ENCODE peak calls at places on chromosomes 11 and 22, in six cellular contexts. S is spleen, M is osteoblast, A is body of pancreas, H is AG09309, E is pancreas. J is an unnamed sample.

GRCh38 chr11:29321293-29322132 is 695.3 kb downstream of the KCNA4 start:
- DNase-seq in H (no peak), E (no peak), S (no peak), A (no peak), M (no peak), J (peak)

GRCh38 chr11:108983621-108984020 is 318.8 kb downstream of the DDX10 start:
- DNase-seq in M (no peak), H (no peak), E (no peak), A (no peak), S (no peak), J (no peak)

GRCh38 chr11:10042699-10043098 is 251.3 kb downstream of the SBF2 start:
- DNase-seq in S (no peak), E (no peak), H (no peak), M (no peak), A (no peak), J (no peak)

GRCh38 chr11:3111919-3112690 is 53.0 kb downstream of the OSBPL5 start:
- DNase-seq in E (no peak), H (peak), S (no peak), A (no peak), M (no peak), J (no peak)

GRCh38 chr11:75142714-75143419 is 8.0 kb upstream of the SLCO2B1 start:
- DNase-seq in M (peak), S (peak), A (no peak), H (peak), E (no peak), J (peak)

GRCh38 chr22:24807284-24807950 is 1.4 kb downstream of the SGSM1 start:
- DNase-seq in S (no peak), A (no peak), M (peak), E (no peak), H (no peak), J (no peak)

GRCh38 chr11:62142921-62143320 is 19.1 kb downstream of the INCENP start:
- DNase-seq in S (peak), A (no peak), E (peak), H (no peak), M (peak), J (no peak)

GRCh38 chr22:20009018-20009482 is 7.6 kb downstream of the ARVCF start:
- DNase-seq in M (peak), S (peak), A (no peak), E (peak), H (no peak), J (no peak)

GRCh38 chr11:30603357-30603756 is 17.2 kb upstream of the MPPED2 start:
- DNase-seq in M (no peak), E (no peak), H (no peak), A (no peak), S (no peak), J (no peak)

GRCh38 chr11:76265771-76266241 is 59.5 kb upstream of the WNT11 start:
- DNase-seq in M (peak), H (no peak), A (no peak), E (no peak), S (no peak), J (peak)

GRCh38 chr22:45312415-45312814 is 2.7 kb downstream of the FAM118A start:
- DNase-seq in S (no peak), H (no peak), E (no peak), A (no peak), M (no peak), J (no peak)

GRCh38 chr11:28820296-28820989 is 712.3 kb downstream of the METTL15 start:
- DNase-seq in S (no peak), H (no peak), M (no peak), A (no peak), E (no peak), J (peak)

GRCh38 chr11:63564785-63565350 is 1.7 kb upstream of the PLAAT2 start:
- DNase-seq in E (peak), M (no peak), A (no peak), H (no peak), S (no peak), J (no peak)

GRCh38 chr11:81644239-81644840 is 1089.3 kb downstream of the FAM181B start:
- DNase-seq in S (no peak), A (no peak), M (peak), E (no peak), H (peak), J (peak)

GRCh38 chr22:38075961-38076360 is 8.0 kb downstream of the SLC16A8 start:
- DNase-seq in A (no peak), M (peak), H (no peak), E (no peak), S (no peak), J (no peak)

GRCh38 chr11:10301656-10302293 is 3.1 kb upstream of the ADM start:
- DNase-seq in A (no peak), S (no peak), H (no peak), M (no peak), E (no peak), J (peak)

GRCh38 chr11:67163006-67163405 is 43.9 kb downstream of the KDM2A start:
- DNase-seq in H (no peak), E (no peak), M (no peak), S (no peak), A (no peak), J (no peak)

GRCh38 chr11:130801287-130802146 is 114.8 kb downstream of the SNX19 start:
- DNase-seq in M (no peak), A (no peak), S (no peak), E (no peak), H (peak), J (peak)

GRCh38 chr11:32821917-32822560 is 7.7 kb upstream of the PRRG4 start:
- DNase-seq in H (no peak), A (no peak), M (no peak), E (no peak), S (no peak), J (no peak)

GRCh38 chr11:105000797-105001196 is 22.2 kb downstream of the CASP5 start:
- DNase-seq in M (no peak), E (no peak), H (no peak), S (peak), A (peak), J (no peak)

GRCh38 chr11:122319842-122320555 is 204.0 kb upstream of the BLID start:
- DNase-seq in E (no peak), H (no peak), A (no peak), M (no peak), S (no peak), J (peak)

GRCh38 chr11:108368134-108368533 is 99.2 kb downstream of the C11orf65 start:
- DNase-seq in E (no peak), S (no peak), H (no peak), A (no peak), M (no peak), J (peak)

GRCh38 chr11:129248618-129249017 is 56.5 kb upstream of the ARHGAP32 start:
- DNase-seq in M (peak), S (no peak), A (no peak), H (peak), E (no peak), J (peak)

GRCh38 chr11:68377389-68377795 is 65.0 kb downstream of the LRP5 start:
- DNase-seq in M (peak), S (no peak), E (no peak), H (no peak), A (no peak), J (no peak)

GRCh38 chr11:75697906-75698563 is 19.6 kb upstream of the MOGAT2 start:
- DNase-seq in S (no peak), H (no peak), A (no peak), E (no peak), M (no peak), J (no peak)

GRCh38 chr22:29030016-29030617 is 31.5 kb downstream of the C22orf31 start:
- DNase-seq in M (no peak), A (peak), S (no peak), E (no peak), H (peak), J (peak)

GRCh38 chr22:29030618-29031235 is 30.9 kb downstream of the C22orf31 start:
- DNase-seq in S (peak), M (peak), A (peak), H (peak), E (peak), J (peak)

GRCh38 chr22:29031236-29031982 is 30.2 kb downstream of the C22orf31 start:
- DNase-seq in H (peak), M (peak), E (peak), A (peak), S (no peak), J (peak)

GRCh38 chr22:29032584-29032983 is 29.0 kb downstream of the C22orf31 start:
- DNase-seq in H (no peak), A (peak), E (no peak), S (no peak), M (no peak), J (peak)

DNA sequence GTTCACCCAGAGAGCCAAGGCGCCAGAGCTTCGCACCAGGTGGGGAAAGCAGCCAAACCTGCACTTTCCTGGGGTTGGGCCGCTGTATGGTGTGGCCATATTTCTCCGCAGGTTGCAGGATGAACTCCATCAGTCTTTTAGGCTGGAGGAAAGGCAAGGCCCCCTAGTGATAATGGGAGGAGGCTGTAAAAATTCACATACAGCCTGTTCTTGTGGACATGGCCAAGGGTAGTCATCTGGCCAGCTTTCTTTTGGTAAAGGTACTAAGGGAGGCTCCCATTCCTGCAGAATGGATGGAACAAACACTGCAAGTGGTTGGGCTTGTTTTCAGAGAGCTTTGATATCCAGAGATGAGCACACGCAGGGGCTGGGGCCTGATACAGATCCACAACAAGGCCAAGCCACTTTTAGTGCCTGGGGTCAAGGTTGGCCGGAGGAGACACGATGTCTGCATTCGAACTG is 29.6 kb downstream of the C22orf31 start:
- DNase-seq in E (no peak), A (peak), M (no peak), H (no peak), S (no peak), J (no peak)
- H3K4me3 ChIP-seq in E (no peak), A (no peak), M (peak), H (no peak), S (no peak), J (peak)

GRCh38 chr11:11843642-11844041 is 1.9 kb downstream of the USP47 start:
- DNase-seq in H (no peak), S (no peak), A (no peak), E (no peak), M (no peak), J (no peak)

GRCh38 chr11:11843233-11843632 is 1.5 kb downstream of the USP47 start:
- DNase-seq in A (no peak), S (no peak), H (peak), M (no peak), E (no peak), J (peak)

GRCh38 chr11:11845551-11845950 is 3.8 kb downstream of the USP47 start:
- DNase-seq in A (no peak), M (no peak), E (no peak), H (no peak), S (no peak), J (peak)

GRCh38 chr11:11844272-11844671 is 2.5 kb downstream of the USP47 start:
- DNase-seq in E (no peak), A (no peak), H (no peak), M (no peak), S (no peak), J (no peak)

GRCh38 chr11:11845066-11845465 is 3.3 kb downstream of the USP47 start:
- DNase-seq in S (no peak), E (no peak), H (no peak), A (peak), M (no peak), J (no peak)
- H3K4me3 ChIP-seq in S (no peak), E (no peak), H (no peak), A (no peak), M (no peak), J (no peak)

DNA sequence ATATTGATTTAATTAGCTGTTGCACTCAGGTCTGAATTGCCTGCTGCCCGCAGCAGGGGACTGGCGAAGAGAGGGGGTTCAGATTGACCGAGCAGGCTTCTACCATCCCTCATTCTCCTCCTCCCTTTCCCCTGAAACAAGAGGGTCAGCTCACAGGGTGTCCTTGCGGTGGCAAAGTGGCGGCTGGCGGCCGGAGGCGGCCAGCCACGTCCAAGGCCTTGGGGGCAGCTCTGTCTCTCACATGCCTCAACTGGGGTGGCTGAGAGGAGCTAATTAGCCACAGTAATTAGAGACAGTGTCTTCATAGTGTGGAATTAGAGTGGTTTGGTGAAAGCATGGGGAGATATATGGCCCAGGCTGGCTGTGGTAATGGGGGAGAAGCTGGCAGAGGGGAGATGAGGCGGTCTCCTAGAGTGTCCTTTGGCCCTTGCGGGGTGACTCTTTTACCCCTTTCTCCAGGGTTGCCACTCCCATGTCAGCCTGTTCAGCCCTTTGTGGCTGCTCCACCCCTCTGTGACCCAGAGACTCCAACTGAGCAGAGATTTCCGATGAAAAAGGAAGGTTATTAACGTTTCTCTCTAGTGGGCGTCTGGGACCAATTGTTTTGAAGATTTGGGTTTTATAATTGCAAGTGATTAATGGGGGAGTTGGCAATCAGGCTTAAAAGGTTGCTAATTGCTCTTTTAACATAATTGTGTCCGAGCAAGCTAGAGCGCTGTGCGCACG is 295.4 kb downstream of the MIAT start:
- DNase-seq in H (no peak), S (no peak), A (no peak), M (no peak), E (no peak), J (no peak)
- H3K4me3 ChIP-seq in H (no peak), S (no peak), A (no peak), M (no peak), E (no peak), J (no peak)

DNA sequence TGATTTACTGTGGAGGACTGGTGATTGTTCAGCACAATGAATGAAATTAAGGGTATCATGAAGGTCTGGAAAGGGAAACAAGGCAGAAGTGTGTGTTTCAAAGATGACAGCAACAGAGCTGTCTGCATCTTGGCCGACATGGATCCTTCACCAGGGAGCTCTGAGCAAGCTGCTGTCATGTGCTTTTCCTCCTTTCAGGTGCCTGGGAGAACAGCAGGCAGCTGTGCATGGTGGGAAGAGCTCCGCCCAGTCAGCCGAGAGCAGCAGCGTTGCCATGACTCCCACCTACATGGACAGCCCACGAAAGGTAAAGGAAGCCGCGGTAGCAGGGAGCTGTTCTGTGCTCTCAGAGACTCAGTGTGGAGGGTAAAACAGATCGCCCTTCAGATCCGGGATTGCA is 87.1 kb upstream of the YWHAH start:
- DNase-seq in E (no peak), H (no peak), A (no peak), S (no peak), M (no peak), J (no peak)
- H3K4me3 ChIP-seq in E (no peak), H (no peak), A (no peak), S (no peak), M (no peak), J (no peak)